ENCODE peak calls at places on chromosomes 11 and 22, in nine cellular contexts. O is left ventricle myocardium inferior, M is PC-3, C is cardiac muscle cell, E is right atrium auricular region, H is esophagus squamous epithelium, V is pancreas, X is psoas muscle, Q is heart left ventricle. B is an unnamed sample. For H3K4me1 and H3K36me3, the result is how much of the 10 kb centered on the place peaks cover.

GRCh38 chr22:26360169-26360885 is 68.7 kb upstream of the ASPHD2 start:
- DNase-seq in O (peak), C (peak), Q (peak), V (peak), E (peak), X (peak), M (peak), H (no peak), B (no peak)

GRCh38 chr11:94151903-94152677 is 23.4 kb downstream of the PANX1 start:
- DNase-seq in O (no peak), C (peak), M (peak), E (peak), Q (peak), X (peak), H (no peak), V (peak), B (no peak)

GRCh38 chr11:123762422-123762821 is 8.1 kb upstream of the OR6X1 start:
- DNase-seq in V (no peak), H (no peak), E (no peak), Q (no peak), O (no peak), X (no peak), C (no peak), M (no peak), B (no peak)

GRCh38 chr11:44999068-44999467 is 48.4 kb upstream of the TP53I11 start:
- DNase-seq in Q (no peak), X (no peak), E (peak), H (no peak), O (no peak), C (no peak), M (no peak), V (no peak), B (no peak)

GRCh38 chr11:130830563-130830950 is 85.7 kb downstream of the SNX19 start:
- DNase-seq in O (peak), M (no peak), E (no peak), X (no peak), C (no peak), Q (peak), H (no peak), V (no peak), B (no peak)

GRCh38 chr22:22021160-22021750 is 38.7 kb upstream of the TOP3B start:
- DNase-seq in O (no peak), E (no peak), Q (no peak), C (no peak), X (no peak), M (peak), V (no peak), H (no peak), B (no peak)

GRCh38 chr11:60265373-60266214 is 14.9 kb upstream of the MS4A4A start:
- DNase-seq in X (no peak), O (no peak), H (no peak), C (peak), M (peak), E (no peak), Q (no peak), V (peak), B (no peak)

GRCh38 chr11:44147751-44148150 is 52.3 kb downstream of the EXT2 start:
- DNase-seq in M (no peak), X (no peak), C (no peak), Q (peak), H (no peak), E (no peak), V (no peak), O (no peak), B (no peak)

GRCh38 chr11:114318361-114318760 is 22.2 kb downstream of the NNMT start:
- DNase-seq in Q (no peak), X (no peak), M (no peak), H (no peak), E (no peak), C (no peak), V (no peak), O (no peak), B (no peak)

GRCh38 chr11:128207861-128208321 is 379.5 kb downstream of the ETS1 start:
- DNase-seq in C (peak), V (no peak), E (no peak), X (no peak), H (no peak), M (peak), O (no peak), Q (no peak), B (no peak)

GRCh38 chr11:7250166-7250565 is 1.5 kb upstream of the SYT9 start:
- DNase-seq in M (no peak), H (no peak), Q (no peak), C (no peak), O (no peak), X (no peak), E (no peak), V (no peak), B (no peak)

GRCh38 chr11:44774736-44775135 is 48.0 kb downstream of the TSPAN18 start:
- DNase-seq in E (no peak), H (no peak), X (no peak), V (no peak), O (no peak), Q (no peak), C (no peak), M (no peak), B (no peak)

GRCh38 chr11:88100161-88100560 is 75.1 kb downstream of the RAB38 start:
- DNase-seq in C (no peak), O (no peak), V (no peak), Q (no peak), M (no peak), E (no peak), H (no peak), X (no peak), B (no peak)

GRCh38 chr22:49657275-49657973 is 170.2 kb downstream of the BRD1 start:
- DNase-seq in X (peak), V (no peak), M (no peak), C (no peak), O (peak), Q (peak), E (peak), H (peak), B (peak)

GRCh38 chr22:24433001-24433867 is 5.8 kb downstream of the ADORA2A start:
- DNase-seq in O (no peak), H (no peak), X (no peak), V (no peak), C (no peak), E (no peak), Q (peak), M (no peak), B (no peak)
- H3K4me1 ChIP-seq in O (half or more), H (under half), X (under half), V (under half), C (under half), E (under half), Q (under half), M (under half), B (under half)

GRCh38 chr22:31850135-31850534 is 94.2 kb upstream of the YWHAH start:
- DNase-seq in M (no peak), O (no peak), E (no peak), H (no peak), Q (no peak), V (no peak), C (no peak), X (no peak), B (no peak)

GRCh38 chr22:31857247-31857646 is 87.1 kb upstream of the YWHAH start:
- DNase-seq in E (no peak), V (no peak), O (no peak), H (no peak), C (no peak), M (no peak), Q (no peak), X (no peak), B (peak)

GRCh38 chr22:31853736-31854500 is 90.4 kb upstream of the YWHAH start:
- DNase-seq in Q (no peak), H (no peak), C (no peak), O (no peak), V (no peak), E (no peak), X (no peak), M (no peak), B (no peak)

DNA sequence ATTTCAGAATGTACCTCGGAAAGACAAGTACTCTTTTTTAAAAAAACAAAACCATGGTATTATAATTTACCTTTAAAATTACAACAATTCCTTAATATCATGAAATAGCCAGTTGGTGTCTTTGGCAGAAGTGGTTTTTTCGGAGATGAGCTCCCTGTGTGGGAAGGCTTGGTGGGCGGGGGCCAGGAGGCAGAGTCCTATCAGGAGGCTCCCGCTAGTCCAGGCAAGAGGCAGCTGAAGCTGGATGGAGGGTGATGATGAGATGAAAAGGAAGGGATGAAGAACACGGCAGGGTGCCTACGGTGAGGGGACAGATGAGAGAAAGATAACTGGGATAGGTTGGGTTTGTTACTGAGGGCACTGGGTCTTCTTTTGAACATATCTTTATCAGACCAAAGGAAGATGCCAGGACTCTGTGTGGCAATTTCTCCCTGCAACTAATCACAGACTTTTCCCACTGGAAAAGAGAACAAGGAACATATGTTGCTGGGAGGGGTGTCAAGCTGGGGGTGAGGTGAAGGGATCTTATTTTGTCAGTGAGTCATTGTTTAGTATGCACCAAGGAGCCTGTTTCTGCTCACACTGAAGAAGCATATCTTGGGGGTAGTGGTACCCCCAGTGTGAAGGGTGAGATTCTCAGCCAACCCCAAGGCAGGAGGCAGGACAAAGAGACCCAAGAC is 91.5 kb upstream of the YWHAH start:
- DNase-seq in E (no peak), M (no peak), C (peak), Q (no peak), V (no peak), X (no peak), O (no peak), H (no peak), B (no peak)
- H3K36me3 ChIP-seq in E (under half), M (under half), C (under half), Q (under half), V (under half), X (half or more), O (half or more), H (under half), B (under half)

DNA sequence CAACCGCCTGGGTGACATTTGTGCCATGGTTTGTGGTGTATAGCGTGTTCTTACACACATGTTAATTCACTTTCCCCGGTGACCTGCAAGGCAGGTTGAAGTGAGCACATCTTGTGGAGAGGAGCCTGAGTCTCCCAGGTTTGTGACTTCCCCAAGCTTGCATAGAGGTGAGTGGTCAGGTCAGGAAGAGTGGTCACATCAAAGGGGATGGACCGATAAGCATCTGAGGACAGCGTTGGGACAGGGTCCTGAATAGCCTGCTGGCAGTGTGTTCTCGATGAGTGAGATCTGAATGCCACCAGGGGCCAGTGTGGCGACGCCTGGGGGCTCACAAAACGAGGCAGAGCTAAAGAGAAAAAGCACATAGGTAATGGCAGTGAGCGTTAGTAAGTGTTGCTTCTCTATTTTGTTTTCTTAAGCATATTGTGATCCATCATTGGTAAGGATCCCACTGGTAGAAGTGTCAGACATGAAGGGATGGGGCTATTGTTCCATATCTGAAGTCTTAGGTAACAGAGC is 154.6 kb downstream of the GRIK4 start:
- DNase-seq in H (no peak), M (no peak), X (no peak), O (no peak), C (no peak), E (no peak), Q (no peak), V (no peak), B (no peak)
- TF ChIP-seq CTCF in H (no peak), M (no peak), X (no peak), O (no peak), C (no peak), E (no peak), Q (no peak), V (no peak), B (no peak)

DNA sequence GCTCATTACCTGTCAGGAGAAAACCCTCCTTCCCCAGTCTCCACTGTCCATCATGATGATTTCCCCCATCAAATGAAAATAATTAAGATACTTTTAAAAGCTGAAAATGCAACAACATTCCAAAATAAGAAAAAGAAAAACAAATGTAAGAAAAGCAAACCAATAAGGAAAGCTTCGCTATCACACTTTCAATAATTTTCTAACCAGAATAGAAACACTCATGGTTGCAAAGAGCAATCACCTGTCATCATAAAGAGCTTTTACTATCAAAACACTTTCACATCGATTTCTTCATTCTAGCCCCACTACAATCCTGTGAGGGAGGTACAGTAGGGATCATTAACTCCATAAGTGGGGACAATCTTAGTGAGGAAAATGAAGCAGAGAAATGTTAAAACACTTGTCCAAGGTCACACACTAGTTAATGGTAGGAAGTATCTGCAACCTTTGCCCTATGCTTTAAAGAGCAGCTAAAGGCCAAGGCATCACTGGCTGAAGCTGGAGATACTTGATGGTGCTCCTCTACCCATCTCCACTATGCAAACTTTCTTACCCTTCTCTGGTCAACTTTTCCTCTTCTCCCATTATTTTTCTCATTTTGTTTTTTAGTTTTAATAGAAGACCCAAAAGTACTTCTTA is 2.6 kb downstream of the RBM4B start:
- DNase-seq in X (no peak), M (no peak), O (no peak), Q (no peak), H (no peak), E (no peak), V (no peak), C (no peak), B (no peak)
- H3K4me1 ChIP-seq in X (under half), M (under half), O (half or more), Q (under half), H (under half), E (under half), V (under half), C (under half), B (under half)

GRCh38 chr22:36764641-36765040 is 11.3 kb downstream of the IFT27 start:
- DNase-seq in V (no peak), Q (no peak), M (no peak), C (no peak), E (no peak), X (no peak), O (no peak), H (no peak), B (no peak)
- H3K36me3 ChIP-seq in V (under half), Q (under half), M (under half), C (under half), E (under half), X (under half), O (under half), H (under half), B (under half)

GRCh38 chr22:46115755-46116490 is 34.4 kb upstream of the PPARA start:
- DNase-seq in E (no peak), M (no peak), H (no peak), V (peak), O (no peak), C (no peak), Q (no peak), X (no peak), B (no peak)

GRCh38 chr22:46115388-46115678 is 35.0 kb upstream of the PPARA start:
- DNase-seq in M (no peak), O (no peak), E (no peak), X (no peak), Q (no peak), V (no peak), H (no peak), C (no peak), B (no peak)

GRCh38 chr22:46113110-46113909 is 37.0 kb upstream of the PPARA start:
- DNase-seq in E (no peak), Q (no peak), C (no peak), V (peak), H (no peak), O (no peak), M (no peak), X (no peak), B (no peak)

GRCh38 chr22:46113910-46114517 is 36.3 kb upstream of the PPARA start:
- DNase-seq in Q (peak), M (no peak), C (no peak), V (peak), O (peak), H (no peak), X (no peak), E (no peak), B (no peak)

GRCh38 chr22:46114518-46115387 is 35.6 kb upstream of the PPARA start:
- DNase-seq in E (no peak), X (no peak), H (no peak), C (no peak), V (peak), Q (no peak), O (no peak), M (no peak), B (no peak)
- TF ChIP-seq CTCF in E (peak), X (no peak), H (no peak), C (no peak), V (no peak), Q (no peak), O (peak), M (no peak), B (no peak)

GRCh38 chr22:17429516-17429915 is 60.3 kb downstream of the CECR2 start:
- DNase-seq in X (no peak), V (no peak), Q (no peak), E (no peak), O (no peak), C (peak), M (no peak), H (no peak), B (no peak)
- H3K4me1 ChIP-seq in X (half or more), V (under half), Q (under half), E (under half), O (under half), C (under half), M (under half), H (under half), B (under half)

GRCh38 chr22:40855960-40856512 is 403 bp downstream of the ST13 start:
- DNase-seq in Q (peak), O (peak), M (no peak), H (no peak), E (no peak), V (no peak), X (no peak), C (peak), B (no peak)
- H3K36me3 ChIP-seq in Q (under half), O (under half), M (under half), H (under half), E (under half), V (under half), X (under half), C (under half), B (under half)